ENCODE peak calls at places on chromosome 9, in six cellular contexts. W is neural crest cell, F is GDM1, J is WERI-Rb-1, V is pons, T is adrenal gland. C is an unnamed sample.
A peak's percentile ranks its signal among the peaks of the same experiment; 100 is the strongest.

GRCh38 chr9:104958756-104959155 is 30.8 kb upstream of the ABCA1 start:
- DNase-seq in T (no peak), F (no peak), W (no peak), J (no peak), V (no peak), C (no peak)

GRCh38 chr9:83649080-83649479 is 26.1 kb downstream of the IDNK start:
- DNase-seq in W (peak; percentile 55), F (peak; percentile 41), J (peak; percentile 81), V (peak; percentile 22), T (peak; percentile 71), C (no peak)

GRCh38 chr9:131867611-131868192 is 127.8 kb upstream of the RAPGEF1 start:
- DNase-seq in T (no peak), F (no peak), J (no peak), W (no peak), V (peak; percentile 65), C (no peak)

GRCh38 chr9:120942186-120943001 is 15.8 kb upstream of the TRAF1 start:
- DNase-seq in F (no peak), T (no peak), V (peak; percentile 36), J (no peak), W (no peak), C (no peak)

GRCh38 chr9:31582561-31582960 is 801.9 kb upstream of the ACO1 start:
- DNase-seq in F (no peak), J (no peak), T (no peak), W (no peak), V (no peak), C (no peak)

GRCh38 chr9:15469406-15469805 is 41.4 kb downstream of the PSIP1 start:
- DNase-seq in W (no peak), V (peak; percentile 13), J (no peak), T (no peak), F (no peak), C (no peak)

GRCh38 chr9:89669361-89669842 is 64.6 kb downstream of the GADD45G start:
- DNase-seq in F (no peak), T (no peak), W (no peak), V (no peak), J (no peak), C (no peak)

GRCh38 chr9:131273791-131274673 is 2.3 kb downstream of the FAM78A start:
- DNase-seq in F (peak; percentile 52), T (no peak), V (no peak), J (no peak), W (no peak), C (no peak)

GRCh38 chr9:96363175-96363967 is 20.1 kb downstream of the SLC35D2 start:
- DNase-seq in F (no peak), J (no peak), V (no peak), W (no peak), T (no peak), C (no peak)

GRCh38 chr9:94908583-94909249 is 182.2 kb downstream of the AOPEP start:
- DNase-seq in F (no peak), J (no peak), W (no peak), T (peak; percentile 14), V (no peak), C (no peak)

GRCh38 chr9:132487351-132487791 is 77.4 kb downstream of the CFAP77 start:
- DNase-seq in W (no peak), F (no peak), V (no peak), J (no peak), T (no peak), C (no peak)

GRCh38 chr9:135928074-135928730 is 20.9 kb upstream of the CAMSAP1 start:
- DNase-seq in V (no peak), W (no peak), F (no peak), J (no peak), T (no peak), C (no peak)

GRCh38 chr9:94861589-94862241 is 135.2 kb downstream of the AOPEP start:
- DNase-seq in W (no peak), J (no peak), T (no peak), V (no peak), F (no peak), C (no peak)

GRCh38 chr9:125739442-125739841 is 7.7 kb upstream of the PBX3 start:
- DNase-seq in T (no peak), V (no peak), J (no peak), W (no peak), F (no peak), C (no peak)

GRCh38 chr9:134088064-134088725 is 20.4 kb upstream of the BRD3 start:
- DNase-seq in J (no peak), T (no peak), V (no peak), W (no peak), F (no peak), C (no peak)

GRCh38 chr9:90432951-90433350 is 209.7 kb downstream of the DIRAS2 start:
- DNase-seq in F (no peak), J (peak; percentile 81), V (no peak), W (no peak), T (no peak), C (no peak)

GRCh38 chr9:125431741-125432271 is 170.2 kb downstream of the GAPVD1 start:
- DNase-seq in T (no peak), F (no peak), W (no peak), J (peak; percentile 50), V (no peak), C (no peak)

GRCh38 chr9:95143591-95144561 is 173.6 kb downstream of the FANCC start:
- DNase-seq in T (peak; percentile 47), W (no peak), V (no peak), J (no peak), F (no peak), C (no peak)

GRCh38 chr9:127530206-127530941 is 79.1 kb downstream of the LRSAM1 start:
- DNase-seq in V (no peak), W (no peak), J (peak; percentile 61), T (no peak), F (no peak), C (no peak)

GRCh38 chr9:89036383-89036782 is 45.1 kb downstream of the S1PR3 start:
- DNase-seq in T (no peak), W (no peak), F (no peak), V (peak; percentile 44), J (no peak), C (no peak)

GRCh38 chr9:125600194-125600593 is 106.8 kb downstream of the MAPKAP1 start:
- DNase-seq in V (no peak), J (peak; percentile 62), F (no peak), T (peak; percentile 34), W (no peak), C (no peak)

GRCh38 chr9:38144421-38144820 is 75.4 kb upstream of the SHB start:
- DNase-seq in W (no peak), T (no peak), V (no peak), F (no peak), J (no peak), C (no peak)

GRCh38 chr9:133690111-133690561 is 48.0 kb downstream of the SARDH start:
- DNase-seq in W (no peak), V (no peak), F (no peak), J (no peak), T (no peak), C (no peak)

GRCh38 chr9:105258225-105258737 is 13.8 kb downstream of the SLC44A1 start:
- DNase-seq in F (no peak), V (no peak), W (no peak), T (no peak), J (no peak), C (no peak)

GRCh38 chr9:32069169-32069813 is 315.2 kb upstream of the ACO1 start:
- DNase-seq in V (no peak), F (no peak), T (no peak), J (no peak), W (no peak), C (no peak)

GRCh38 chr9:106920701-106921283 is 57.8 kb downstream of the ZNF462 start:
- DNase-seq in W (peak; percentile 12), V (peak; percentile 94), F (no peak), T (no peak), J (no peak), C (peak; percentile 80)

GRCh38 chr9:91790912-91791311 is 159.1 kb downstream of the ROR2 start:
- DNase-seq in J (no peak), V (no peak), W (no peak), T (no peak), F (no peak), C (no peak)

GRCh38 chr9:137913132-137913531 is 35.5 kb downstream of the CACNA1B start:
- DNase-seq in T (no peak), J (no peak), V (no peak), F (no peak), W (no peak), C (no peak)

GRCh38 chr9:37508834-37509206 is 23.1 kb downstream of the POLR1E start:
- DNase-seq in J (no peak), W (no peak), F (no peak), T (no peak), V (no peak), C (no peak)

GRCh38 chr9:32728181-32728580 is 55.2 kb upstream of the TMEM215 start:
- DNase-seq in J (no peak), V (no peak), T (no peak), W (no peak), F (no peak), C (no peak)

GRCh38 chr9:110750272-110750671 is 81.7 kb downstream of the MUSK start:
- DNase-seq in V (no peak), W (no peak), J (no peak), T (no peak), F (no peak), C (no peak)

GRCh38 chr9:71509054-71509453 is 259.3 kb downstream of the CEMIP2 start:
- DNase-seq in J (no peak), W (no peak), T (no peak), V (no peak), F (no peak), C (no peak)

C was measured in putamen.